ENCODE peak calls at places on chromosomes 12 and 14, in seven cellular contexts. D is IMR-90, N is neuronal stem cell, M is H9, K is mesenchymal stem cell, F is H1, O is trophoblast cell. Y is an unnamed sample.

GRCh38 chr14:30440986-30441385 is 118.0 kb upstream of the G2E3 start:
- DNase-seq in N (no peak), D (no peak), M (no peak), F (no peak), K (no peak), O (no peak), Y (no peak)

GRCh38 chr14:90511252-90511651 is 114.4 kb downstream of the CALM1 start:
- DNase-seq in K (no peak), O (no peak), N (no peak), D (no peak), M (no peak), F (no peak), Y (no peak)

GRCh38 chr12:116153096-116153495 is 124.4 kb downstream of the MED13L start:
- DNase-seq in F (no peak), O (no peak), N (no peak), K (no peak), D (no peak), M (no peak), Y (no peak)

GRCh38 chr12:57902371-57903042 is 38.9 kb upstream of the ATP23 start:
- DNase-seq in K (peak; percentile 46), F (no peak), N (no peak), M (no peak), D (peak; percentile 45), O (no peak), Y (no peak)

GRCh38 chr12:103505371-103506236 is 9.8 kb upstream of the C12orf42 start:
- DNase-seq in M (no peak), O (peak; percentile 36), F (no peak), D (no peak), K (no peak), N (no peak), Y (no peak)

GRCh38 chr12:49971141-49971540 is 1.6 kb upstream of the AQP6 start:
- DNase-seq in D (no peak), N (no peak), K (no peak), O (no peak), F (no peak), M (no peak), Y (no peak)

GRCh38 chr12:110741371-110741770 is 1.3 kb downstream of the PPP1CC start:
- DNase-seq in K (peak; percentile 30), M (no peak), N (no peak), O (no peak), F (no peak), D (no peak), Y (no peak)

GRCh38 chr12:2501464-2502181 is 293.1 kb upstream of the FKBP4 start:
- DNase-seq in N (no peak), O (no peak), K (no peak), M (no peak), F (no peak), D (no peak), Y (no peak)

GRCh38 chr12:81492131-81492720 is 266.9 kb downstream of the PPFIA2 start:
- DNase-seq in M (no peak), D (no peak), K (no peak), O (no peak), F (no peak), N (no peak), Y (peak; percentile 39)
- H3K4ac ChIP-seq in M (no peak overlapping the region), D (no peak overlapping the region), K (no peak overlapping the region), O (no peak overlapping the region), F (no peak overlapping the region), N (no peak overlapping the region), Y (no peak overlapping the region)

GRCh38 chr14:58297762-58298476 is 436 bp upstream of the ARID4A start:
- DNase-seq in F (peak; percentile 99), M (peak; percentile 99), D (peak; percentile 100), N (peak; percentile 100), O (peak; percentile 99), K (peak; percentile 100), Y (peak; percentile 100)

GRCh38 chr14:58296731-58297130 is 1.6 kb upstream of the ARID4A start:
- DNase-seq in M (no peak), K (peak; percentile 19), O (no peak), F (no peak), D (peak; percentile 29), N (no peak), Y (no peak)

GRCh38 chr14:58297412-58297761 is 968 bp upstream of the ARID4A start:
- DNase-seq in D (no peak), O (peak; percentile 39), F (no peak), K (peak; percentile 85), M (no peak), N (no peak), Y (no peak)

GRCh38 chr14:58292192-58292591 is 6.2 kb upstream of the ARID4A start:
- DNase-seq in O (no peak), F (no peak), M (no peak), D (no peak), N (no peak), K (no peak), Y (no peak)

GRCh38 chr14:58294201-58294600 is 4.2 kb upstream of the ARID4A start:
- DNase-seq in M (no peak), O (no peak), D (no peak), K (no peak), N (no peak), F (no peak), Y (no peak)
- H3K4ac ChIP-seq in M (no peak overlapping the region), O (peak overlapping the region; percentile 90), D (no peak overlapping the region), K (no peak overlapping the region), N (no peak overlapping the region), F (no peak overlapping the region), Y (no peak overlapping the region)

DNA sequence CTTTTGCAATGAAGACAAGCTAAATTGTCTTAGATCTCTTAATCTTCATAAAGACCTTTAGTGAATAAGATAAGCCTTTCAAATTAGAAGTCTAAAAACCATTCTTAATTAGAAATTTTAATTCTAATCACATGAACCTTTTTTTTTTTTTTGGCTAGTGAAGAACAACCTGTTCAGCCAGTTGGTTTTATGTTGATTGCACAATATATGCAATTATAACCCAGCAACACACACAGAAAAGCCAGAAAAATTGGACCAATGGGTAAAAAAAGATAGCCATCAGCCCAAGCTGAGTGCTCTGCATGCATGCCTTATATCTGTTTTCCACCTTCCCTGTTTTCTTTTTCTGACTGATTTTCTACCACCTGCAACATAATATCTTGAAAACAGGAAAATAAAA is 252.2 kb downstream of the SYT10 start:
- DNase-seq in O (no peak), F (no peak), M (no peak), K (no peak), D (no peak), N (no peak), Y (no peak)
- H3K4ac ChIP-seq in O (no peak overlapping the region), F (no peak overlapping the region), M (no peak overlapping the region), K (no peak overlapping the region), D (no peak overlapping the region), N (no peak overlapping the region), Y (no peak overlapping the region)

DNA sequence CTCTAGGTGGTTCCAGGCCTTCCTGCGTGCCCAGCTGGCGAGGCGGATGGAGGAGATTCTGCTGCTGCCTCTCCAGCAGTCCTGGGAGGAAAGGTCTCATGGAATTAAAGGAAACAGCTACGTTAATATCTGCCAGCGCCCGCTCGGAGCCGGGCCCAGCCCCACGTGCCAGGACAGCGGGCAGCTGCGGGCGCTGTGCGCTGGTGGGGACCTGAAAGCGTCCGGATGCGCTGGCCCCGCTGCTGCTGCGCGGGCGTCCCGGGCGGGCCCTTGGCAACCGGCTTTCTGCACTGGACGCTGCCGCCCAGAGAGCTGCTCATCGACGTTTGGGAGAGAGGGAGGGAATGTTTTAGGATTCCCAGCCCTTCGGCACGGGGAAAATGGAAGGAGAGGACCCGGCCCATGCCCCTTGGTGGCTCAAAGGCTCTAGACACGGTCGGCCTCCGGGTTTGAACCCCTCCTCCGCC is 8.6 kb upstream of the DYNC1H1 start:
- DNase-seq in F (no peak), K (no peak), D (no peak), N (no peak), O (no peak), M (no peak), Y (no peak)
- H3K4ac ChIP-seq in F (no peak overlapping the region), K (no peak overlapping the region), D (no peak overlapping the region), N (no peak overlapping the region), O (no peak overlapping the region), M (no peak overlapping the region), Y (no peak overlapping the region)

DNA sequence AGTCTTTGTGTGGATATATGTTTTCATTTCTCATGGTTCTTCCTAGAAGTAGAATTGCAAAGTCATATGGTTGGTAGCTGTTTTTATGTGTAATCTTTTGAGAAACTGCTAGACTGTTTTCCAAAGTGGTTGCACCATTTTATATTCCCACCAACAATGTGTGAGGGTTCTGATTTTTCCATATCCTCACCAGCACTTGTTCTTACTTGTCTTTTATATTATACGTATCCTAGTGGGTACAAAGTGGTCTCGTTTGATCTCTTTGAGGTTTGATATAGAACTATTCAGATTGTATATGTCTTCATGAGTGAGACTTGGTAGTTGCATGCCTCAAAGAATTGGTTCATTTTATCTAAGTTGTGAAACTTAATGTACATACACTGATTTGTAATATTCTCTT is 91.3 kb downstream of the BEGAIN start:
- DNase-seq in O (no peak), M (no peak), F (no peak), D (no peak), K (no peak), N (no peak), Y (no peak)
- H3K4ac ChIP-seq in O (no peak overlapping the region), M (no peak overlapping the region), F (no peak overlapping the region), D (no peak overlapping the region), K (no peak overlapping the region), N (no peak overlapping the region), Y (no peak overlapping the region)

GRCh38 chr12:63875703-63876102 is 31.2 kb downstream of the SRGAP1 start:
- DNase-seq in F (no peak), D (peak; percentile 24), O (no peak), K (peak; percentile 29), M (no peak), N (no peak), Y (no peak)
- H3K4ac ChIP-seq in F (no peak overlapping the region), D (no peak overlapping the region), O (no peak overlapping the region), K (no peak overlapping the region), M (no peak overlapping the region), N (no peak overlapping the region), Y (no peak overlapping the region)